ENCODE peak calls at places on chromosomes 5 and 9, in five cellular contexts. S, F, V, L and Y are unnamed samples.

GRCh38 chr9:38306899-38307298 is 85.6 kb upstream of the ALDH1B1 start:
- DNase-seq in S (no peak), V (no peak), F (no peak), L (no peak), Y (no peak)

GRCh38 chr9:10869687-10870086 is 256.9 kb upstream of the PTPRD start:
- DNase-seq in L (no peak), F (no peak), S (no peak), V (no peak), Y (no peak)

GRCh38 chr5:15575566-15576195 is 75.7 kb downstream of the FBXL7 start:
- DNase-seq in V (no peak), L (no peak), F (no peak), S (no peak), Y (no peak)

GRCh38 chr5:105670586-105670985 is 2000.2 kb downstream of the EFNA5 start:
- DNase-seq in F (no peak), V (no peak), S (no peak), L (no peak), Y (no peak)

GRCh38 chr5:143023447-143024096 is 253.4 kb downstream of the ARHGAP26 start:
- DNase-seq in L (no peak), S (no peak), V (peak), F (no peak), Y (peak)

GRCh38 chr5:71782771-71783770 is 64.0 kb downstream of the CARTPT start:
- DNase-seq in L (peak), F (peak), V (peak), S (no peak), Y (peak)

GRCh38 chr5:159174511-159175168 is 34.7 kb downstream of the RNF145 start:
- DNase-seq in S (no peak), L (no peak), V (no peak), F (no peak), Y (no peak)

GRCh38 chr5:120507197-120507596 is 43.1 kb downstream of the PRR16 start:
- DNase-seq in V (no peak), S (no peak), F (no peak), L (no peak), Y (no peak)

GRCh38 chr9:25573281-25573680 is 105.0 kb downstream of the TUSC1 start:
- DNase-seq in L (no peak), F (no peak), S (no peak), V (no peak), Y (no peak)

GRCh38 chr5:21646469-21646868 is 1206.7 kb downstream of the CDH12 start:
- DNase-seq in S (no peak), F (no peak), V (no peak), L (no peak), Y (no peak)

GRCh38 chr5:130884033-130884432 is 281.0 kb downstream of the HINT1 start:
- DNase-seq in V (no peak), S (no peak), F (no peak), L (no peak), Y (no peak)

GRCh38 chr9:96556701-96557461 is 62.8 kb downstream of the CDC14B start:
- DNase-seq in S (no peak), L (no peak), F (no peak), V (no peak), Y (no peak)

GRCh38 chr5:30343707-30344106 is 849.8 kb upstream of the CDH6 start:
- DNase-seq in L (no peak), S (no peak), V (no peak), F (no peak), Y (no peak)

GRCh38 chr5:125722550-125722949 is 700.7 kb upstream of the GRAMD2B start:
- DNase-seq in F (no peak), V (no peak), S (no peak), L (no peak), Y (no peak)

GRCh38 chr5:98902733-98903132 is 26.1 kb downstream of the CHD1 start:
- DNase-seq in V (no peak), F (no peak), L (no peak), S (no peak), Y (no peak)

GRCh38 chr5:53219610-53220009 is 110.1 kb upstream of the MOCS2 start:
- DNase-seq in V (no peak), S (no peak), F (no peak), L (no peak), Y (no peak)

GRCh38 chr5:113212244-113212920 is 222.4 kb downstream of the TSSK1B start:
- DNase-seq in L (no peak), F (no peak), S (no peak), V (no peak), Y (no peak)

GRCh38 chr5:76582252-76583162 is 40.7 kb downstream of the F2RL2 start:
- DNase-seq in S (peak), L (no peak), F (no peak), V (peak), Y (peak)

GRCh38 chr9:90167920-90168319 is 474.7 kb downstream of the DIRAS2 start:
- DNase-seq in S (no peak), L (no peak), F (no peak), V (no peak), Y (no peak)

GRCh38 chr9:36504154-36504550 is 68.5 kb upstream of the MELK start:
- DNase-seq in V (no peak), F (peak), L (no peak), S (no peak), Y (no peak)

GRCh38 chr5:10701567-10702039 is 59.4 kb downstream of the DAP start:
- DNase-seq in F (peak), L (peak), S (no peak), V (peak), Y (no peak)

GRCh38 chr5:54743997-54744788 is 226.6 kb downstream of the SNX18 start:
- DNase-seq in V (peak), L (no peak), F (no peak), S (no peak), Y (peak)

GRCh38 chr5:108919591-108920326 is 172.1 kb downstream of the FER start:
- DNase-seq in L (no peak), F (no peak), V (peak), S (no peak), Y (no peak)
- TF ChIP-seq CTCF in L (no peak), F (no peak), V (no peak), S (peak), Y (no peak)

GRCh38 chr9:114914139-114914538 is 16.3 kb downstream of the TNFSF8 start:
- DNase-seq in F (no peak), L (no peak), S (no peak), V (no peak), Y (no peak)
- TF ChIP-seq CTCF in F (peak), L (no peak), S (no peak), V (peak), Y (peak)

GRCh38 chr5:163079618-163080017 is 357.8 kb upstream of the CCNG1 start:
- DNase-seq in V (peak), S (no peak), F (peak), L (peak), Y (no peak)
- TF ChIP-seq CTCF in V (peak), S (no peak), F (peak), L (peak), Y (peak)

DNA sequence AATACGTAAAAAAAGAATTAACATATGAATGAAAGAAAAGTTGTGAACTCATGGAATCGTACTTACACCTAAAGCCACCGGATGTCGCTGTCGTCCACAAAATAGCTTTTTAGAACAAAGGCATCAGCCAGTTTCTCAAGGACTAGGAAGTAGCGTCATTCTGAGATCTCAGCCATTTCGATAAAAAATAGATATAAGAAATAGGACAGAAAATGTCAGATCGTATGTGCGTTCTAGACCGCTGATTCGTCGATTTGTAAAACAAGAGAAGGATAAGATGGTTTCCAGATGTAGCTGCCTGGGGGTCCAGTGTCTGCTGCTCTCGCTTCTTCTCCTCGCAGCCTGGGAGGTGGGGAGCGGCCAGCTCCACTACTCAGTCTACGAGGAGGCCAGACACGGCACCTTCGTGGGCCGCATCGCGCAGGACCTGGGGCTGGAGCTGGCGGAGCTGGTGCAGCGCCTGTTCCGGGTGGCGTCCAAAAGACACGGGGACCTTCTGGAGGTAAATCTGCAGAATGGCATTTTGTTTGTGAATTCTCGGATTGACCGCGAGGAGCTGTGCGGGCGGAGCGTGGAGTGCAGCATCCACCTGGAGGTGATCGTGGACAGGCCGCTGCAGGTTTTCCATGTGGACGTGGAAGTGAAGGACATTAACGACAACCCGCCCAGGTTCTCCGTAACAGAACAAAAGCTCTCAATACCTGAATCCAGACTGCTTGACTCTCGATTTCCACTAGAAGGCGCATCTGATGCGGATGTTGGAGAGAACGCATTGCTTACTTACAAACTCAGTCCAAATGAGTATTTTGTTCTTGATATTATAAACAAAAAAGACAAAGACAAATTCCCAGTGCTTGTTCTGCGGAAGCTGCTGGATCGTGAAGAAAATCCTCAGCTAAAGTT is at the start of gene PCDHA10:
- DNase-seq in S (no peak), L (peak), V (no peak), F (no peak), Y (no peak)
- TF ChIP-seq CTCF in S (no peak), L (peak), V (no peak), F (no peak), Y (no peak)

GRCh38 chr9:98191615-98192502 is 578 bp downstream of the CORO2A start:
- DNase-seq in F (peak), V (peak), S (no peak), L (peak), Y (no peak)
- TF ChIP-seq CTCF in F (no peak), V (no peak), S (no peak), L (no peak), Y (no peak)

GRCh38 chr5:35213608-35214007 is 16.7 kb downstream of the PRLR start:
- DNase-seq in F (no peak), V (no peak), S (no peak), L (no peak), Y (no peak)
- TF ChIP-seq CTCF in F (no peak), V (no peak), S (no peak), L (no peak), Y (no peak)

DNA sequence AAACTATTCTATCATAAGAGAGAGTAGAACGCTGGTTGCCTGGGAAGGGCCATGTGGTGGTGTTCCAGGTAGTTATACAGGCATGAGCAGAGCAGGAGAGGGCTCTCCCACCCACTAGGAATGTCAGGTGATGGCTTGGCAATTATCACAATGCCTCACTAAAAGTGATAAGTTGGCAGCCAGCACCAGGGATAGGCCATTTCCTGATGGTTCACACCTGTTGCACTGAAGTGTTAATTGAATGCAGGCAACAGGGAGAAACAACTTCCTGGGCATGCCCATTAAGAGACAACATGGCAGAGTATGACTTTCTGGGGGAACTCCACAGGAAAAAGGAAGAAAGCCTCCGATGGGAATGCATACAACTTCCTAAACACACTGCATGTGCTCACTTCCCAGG is 593.2 kb downstream of the ELAVL2 start:
- DNase-seq in L (no peak), F (no peak), S (no peak), V (no peak), Y (no peak)
- TF ChIP-seq CTCF in L (no peak), F (no peak), S (no peak), V (no peak), Y (no peak)

GRCh38 chr5:135833961-135834638 is 363 bp upstream of the SLC25A48 start:
- DNase-seq in L (no peak), V (no peak), S (no peak), F (no peak), Y (no peak)
- TF ChIP-seq CTCF in L (peak), V (no peak), S (peak), F (peak), Y (peak)

GRCh38 chr5:138276402-138277054 is 2.1 kb upstream of the GFRA3 start:
- DNase-seq in S (no peak), L (no peak), V (no peak), F (peak), Y (no peak)
- TF ChIP-seq CTCF in S (no peak), L (no peak), V (no peak), F (no peak), Y (no peak)